ENCODE peak calls at places on chromosomes 16 and 17, in eight cellular contexts. One of them, this sample, is unnamed.

GRCh38 chr16:88527186-88527936 is 42.8 kb upstream of the ZC3H18 start:
- DNase-seq in upper lobe of right lung: peak; percentile 83
- DNase-seq in CD4-positive, alpha-beta memory T cell: peak; percentile 56
- DNase-seq in tibial nerve: peak; percentile 44
- DNase-seq in NCI-H524: peak; percentile 13
- DNase-seq in MCF 10A: peak; percentile 63
- DNase-seq in ascending aorta: peak; percentile 78
- DNase-seq in retina: peak; percentile 85
- DNase-seq in this sample: peak; percentile 71

GRCh38 chr16:84004442-84004841 is 36.4 kb downstream of the NECAB2 start:
- DNase-seq in CD4-positive, alpha-beta memory T cell: no peak
- DNase-seq in upper lobe of right lung: no peak
- DNase-seq in ascending aorta: no peak
- DNase-seq in tibial nerve: no peak
- DNase-seq in NCI-H524: no peak
- DNase-seq in MCF 10A: no peak
- DNase-seq in retina: no peak
- DNase-seq in this sample: no peak

GRCh38 chr16:81470796-81471636 is 26.4 kb downstream of the CMIP start:
- DNase-seq in retina: no peak
- DNase-seq in ascending aorta: no peak
- DNase-seq in CD4-positive, alpha-beta memory T cell: no peak
- DNase-seq in MCF 10A: no peak
- DNase-seq in upper lobe of right lung: no peak
- DNase-seq in tibial nerve: no peak
- DNase-seq in NCI-H524: no peak
- DNase-seq in this sample: no peak

GRCh38 chr17:33977729-33978514 is 277.2 kb upstream of the CCL2 start:
- DNase-seq in CD4-positive, alpha-beta memory T cell: no peak
- DNase-seq in upper lobe of right lung: no peak
- DNase-seq in MCF 10A: no peak
- DNase-seq in ascending aorta: no peak
- DNase-seq in tibial nerve: no peak
- DNase-seq in retina: no peak
- DNase-seq in NCI-H524: no peak
- DNase-seq in this sample: no peak

GRCh38 chr16:67708368-67708771 is 10.7 kb downstream of the GFOD2 start:
- DNase-seq in tibial nerve: no peak
- DNase-seq in ascending aorta: no peak
- DNase-seq in NCI-H524: no peak
- DNase-seq in retina: no peak
- DNase-seq in upper lobe of right lung: no peak
- DNase-seq in MCF 10A: peak; percentile 30
- DNase-seq in CD4-positive, alpha-beta memory T cell: no peak
- DNase-seq in this sample: no peak

GRCh38 chr16:61432421-61432820 is 603.8 kb downstream of the CDH8 start:
- DNase-seq in tibial nerve: no peak
- DNase-seq in ascending aorta: no peak
- DNase-seq in retina: no peak
- DNase-seq in NCI-H524: no peak
- DNase-seq in upper lobe of right lung: no peak
- DNase-seq in CD4-positive, alpha-beta memory T cell: no peak
- DNase-seq in MCF 10A: peak; percentile 6
- DNase-seq in this sample: no peak

GRCh38 chr17:75130059-75130631 is 1.4 kb downstream of the NT5C start:
- DNase-seq in MCF 10A: no peak
- DNase-seq in ascending aorta: no peak
- DNase-seq in tibial nerve: no peak
- DNase-seq in NCI-H524: no peak
- DNase-seq in CD4-positive, alpha-beta memory T cell: no peak
- DNase-seq in upper lobe of right lung: no peak
- DNase-seq in retina: no peak
- DNase-seq in this sample: no peak

GRCh38 chr17:37103191-37103590 is 154.4 kb downstream of the AATF start:
- DNase-seq in CD4-positive, alpha-beta memory T cell: no peak
- DNase-seq in retina: no peak
- DNase-seq in upper lobe of right lung: no peak
- DNase-seq in tibial nerve: no peak
- DNase-seq in ascending aorta: no peak
- DNase-seq in MCF 10A: no peak
- DNase-seq in NCI-H524: no peak
- DNase-seq in this sample: no peak

GRCh38 chr16:68083861-68084503 is 1.2 kb upstream of the NFATC3 start:
- DNase-seq in ascending aorta: no peak
- DNase-seq in tibial nerve: peak; percentile 27
- DNase-seq in retina: no peak
- DNase-seq in CD4-positive, alpha-beta memory T cell: no peak
- DNase-seq in upper lobe of right lung: no peak
- DNase-seq in NCI-H524: no peak
- DNase-seq in MCF 10A: no peak
- DNase-seq in this sample: peak; percentile 63

GRCh38 chr17:82685291-82685690 is 13.2 kb downstream of the RAB40B start:
- DNase-seq in retina: no peak
- DNase-seq in upper lobe of right lung: no peak
- DNase-seq in tibial nerve: no peak
- DNase-seq in CD4-positive, alpha-beta memory T cell: no peak
- DNase-seq in ascending aorta: no peak
- DNase-seq in MCF 10A: no peak
- DNase-seq in NCI-H524: no peak
- DNase-seq in this sample: no peak

GRCh38 chr17:57811633-57812280 is 38.1 kb downstream of the MRPS23 start:
- DNase-seq in tibial nerve: no peak
- DNase-seq in CD4-positive, alpha-beta memory T cell: no peak
- DNase-seq in retina: no peak
- DNase-seq in MCF 10A: peak; percentile 12
- DNase-seq in upper lobe of right lung: no peak
- DNase-seq in ascending aorta: no peak
- DNase-seq in NCI-H524: no peak
- DNase-seq in this sample: no peak

GRCh38 chr17:40158438-40158837 is 18.1 kb downstream of the CASC3 start:
- DNase-seq in MCF 10A: no peak
- DNase-seq in CD4-positive, alpha-beta memory T cell: no peak
- DNase-seq in ascending aorta: no peak
- DNase-seq in retina: no peak
- DNase-seq in tibial nerve: no peak
- DNase-seq in upper lobe of right lung: no peak
- DNase-seq in NCI-H524: no peak
- DNase-seq in this sample: no peak

GRCh38 chr17:79789943-79790804 is 6.7 kb downstream of the CBX8 start:
- DNase-seq in retina: peak; percentile 90
- DNase-seq in NCI-H524: peak; percentile 45
- DNase-seq in upper lobe of right lung: peak; percentile 79
- DNase-seq in ascending aorta: no peak
- DNase-seq in MCF 10A: peak; percentile 39
- DNase-seq in CD4-positive, alpha-beta memory T cell: no peak
- DNase-seq in tibial nerve: no peak
- DNase-seq in this sample: peak; percentile 73

GRCh38 chr17:50686494-50687199 is 21.1 kb downstream of the ANKRD40 start:
- DNase-seq in CD4-positive, alpha-beta memory T cell: no peak
- DNase-seq in tibial nerve: no peak
- DNase-seq in MCF 10A: peak; percentile 96
- DNase-seq in upper lobe of right lung: peak; percentile 66
- DNase-seq in NCI-H524: no peak
- DNase-seq in retina: no peak
- DNase-seq in ascending aorta: peak; percentile 96
- DNase-seq in this sample: no peak

GRCh38 chr16:47019563-47019962 is 46.1 kb upstream of the DNAJA2 start:
- DNase-seq in NCI-H524: peak; percentile 13
- DNase-seq in ascending aorta: no peak
- DNase-seq in CD4-positive, alpha-beta memory T cell: no peak
- DNase-seq in retina: no peak
- DNase-seq in tibial nerve: no peak
- DNase-seq in MCF 10A: peak; percentile 15
- DNase-seq in upper lobe of right lung: no peak
- DNase-seq in this sample: no peak

GRCh38 chr16:8936421-8936820 is 27.3 kb downstream of the USP7 start:
- DNase-seq in upper lobe of right lung: no peak
- DNase-seq in MCF 10A: peak; percentile 64
- DNase-seq in tibial nerve: no peak
- DNase-seq in ascending aorta: no peak
- DNase-seq in NCI-H524: peak; percentile 17
- DNase-seq in CD4-positive, alpha-beta memory T cell: peak; percentile 59
- DNase-seq in retina: no peak
- DNase-seq in this sample: no peak

GRCh38 chr16:30659507-30660423 is 1.5 kb downstream of the FBRS start:
- DNase-seq in ascending aorta: no peak
- DNase-seq in CD4-positive, alpha-beta memory T cell: peak; percentile 43
- DNase-seq in NCI-H524: no peak
- DNase-seq in MCF 10A: no peak
- DNase-seq in retina: peak; percentile 34
- DNase-seq in upper lobe of right lung: peak; percentile 73
- DNase-seq in tibial nerve: no peak
- DNase-seq in this sample: no peak

GRCh38 chr17:2289878-2290478 is 13.6 kb downstream of the SMG6 start:
- DNase-seq in NCI-H524: no peak
- DNase-seq in tibial nerve: no peak
- DNase-seq in ascending aorta: no peak
- DNase-seq in MCF 10A: no peak
- DNase-seq in CD4-positive, alpha-beta memory T cell: no peak
- DNase-seq in upper lobe of right lung: no peak
- DNase-seq in retina: no peak
- DNase-seq in this sample: no peak

GRCh38 chr17:40304464-40304863 is 4.5 kb upstream of the RARA start:
- DNase-seq in retina: peak; percentile 15
- DNase-seq in MCF 10A: no peak
- DNase-seq in ascending aorta: peak; percentile 66
- DNase-seq in tibial nerve: no peak
- DNase-seq in upper lobe of right lung: no peak
- DNase-seq in NCI-H524: no peak
- DNase-seq in CD4-positive, alpha-beta memory T cell: no peak
- DNase-seq in this sample: no peak

GRCh38 chr17:39009471-39010085 is 42.4 kb upstream of the FBXO47 start:
- DNase-seq in CD4-positive, alpha-beta memory T cell: no peak
- DNase-seq in MCF 10A: no peak
- DNase-seq in upper lobe of right lung: no peak
- DNase-seq in retina: no peak
- DNase-seq in tibial nerve: no peak
- DNase-seq in NCI-H524: no peak
- DNase-seq in ascending aorta: no peak
- DNase-seq in this sample: no peak

GRCh38 chr16:35180970-35181369 is 1721.6 kb downstream of the TP53TG3F start:
- DNase-seq in NCI-H524: no peak
- DNase-seq in retina: no peak
- DNase-seq in CD4-positive, alpha-beta memory T cell: no peak
- DNase-seq in ascending aorta: no peak
- DNase-seq in MCF 10A: no peak
- DNase-seq in tibial nerve: no peak
- DNase-seq in upper lobe of right lung: no peak
- DNase-seq in this sample: no peak

GRCh38 chr16:28202147-28202746 is 9.5 kb downstream of the XPO6 start:
- DNase-seq in upper lobe of right lung: no peak
- DNase-seq in MCF 10A: no peak
- DNase-seq in retina: no peak
- DNase-seq in tibial nerve: no peak
- DNase-seq in NCI-H524: no peak
- DNase-seq in ascending aorta: no peak
- DNase-seq in CD4-positive, alpha-beta memory T cell: no peak
- DNase-seq in this sample: no peak

GRCh38 chr16:2867661-2867986 is 9.7 kb upstream of the PRSS22 start:
- DNase-seq in NCI-H524: no peak
- DNase-seq in retina: no peak
- DNase-seq in tibial nerve: no peak
- DNase-seq in MCF 10A: no peak
- DNase-seq in ascending aorta: no peak
- DNase-seq in CD4-positive, alpha-beta memory T cell: no peak
- DNase-seq in upper lobe of right lung: no peak
- DNase-seq in this sample: no peak

GRCh38 chr17:44191941-44192496 is 5.2 kb downstream of the TMUB2 start:
- DNase-seq in tibial nerve: no peak
- DNase-seq in MCF 10A: no peak
- DNase-seq in CD4-positive, alpha-beta memory T cell: no peak
- DNase-seq in upper lobe of right lung: no peak
- DNase-seq in ascending aorta: no peak
- DNase-seq in NCI-H524: no peak
- DNase-seq in retina: no peak
- DNase-seq in this sample: no peak

This sample was measured in lower lobe of right lung.